ENCODE peak calls at places on chromosome 7, in six cellular contexts. H is GM23248, M is HCT116, K is GM12878, D is endothelial cell of umbilical vein, L is HepG2. F is an unnamed sample. For H4K20me1, the result is how much of the 10 kb centered on the place peaks cover.

GRCh38 chr7:24905996-24906770 is 73.8 kb downstream of the OSBPL3 start:
- DNase-seq in H (peak), M (peak), K (no peak), D (no peak), L (no peak), F (no peak)

GRCh38 chr7:67573639-67574038 is 577.0 kb downstream of the TYW1 start:
- DNase-seq in H (no peak), M (no peak), K (no peak), D (no peak), L (no peak), F (no peak)

GRCh38 chr7:13031481-13031880 is 344.0 kb downstream of the ARL4A start:
- DNase-seq in H (peak), M (no peak), K (no peak), D (no peak), L (peak), F (no peak)

GRCh38 chr7:78018541-78019456 is 220.2 kb downstream of the PHTF2 start:
- DNase-seq in H (peak), M (no peak), K (no peak), D (peak), L (no peak), F (no peak)

GRCh38 chr7:108454674-108455523 is 1.3 kb downstream of the NRCAM start:
- DNase-seq in H (peak), M (no peak), K (no peak), D (peak), L (no peak), F (no peak)

GRCh38 chr7:28793383-28793782 is 164.7 kb downstream of the TRIL start:
- DNase-seq in H (no peak), M (no peak), K (no peak), D (no peak), L (no peak), F (no peak)

GRCh38 chr7:142298009-142298408 is 40.2 kb upstream of the PRSS58 start:
- DNase-seq in H (peak), M (peak), K (no peak), D (no peak), L (peak), F (peak)

GRCh38 chr7:120941856-120942255 is 8.7 kb upstream of the ING3 start:
- DNase-seq in H (no peak), M (no peak), K (no peak), D (peak), L (no peak), F (no peak)

GRCh38 chr7:133372337-133372736 is 119.5 kb downstream of the EXOC4 start:
- DNase-seq in H (no peak), M (no peak), K (no peak), D (no peak), L (no peak), F (no peak)

GRCh38 chr7:155162422-155162821 is 92.3 kb downstream of the HTR5A start:
- DNase-seq in H (no peak), M (no peak), K (no peak), D (no peak), L (no peak), F (no peak)

GRCh38 chr7:80918406-80918805 is 445 bp downstream of the SEMA3C start:
- DNase-seq in H (peak), M (no peak), K (no peak), D (no peak), L (no peak), F (no peak)

GRCh38 chr7:2478387-2478760 is 2.2 kb upstream of the GRIFIN start:
- DNase-seq in H (peak), M (no peak), K (no peak), D (no peak), L (no peak), F (no peak)

GRCh38 chr7:74029094-74029785 is 1.3 kb downstream of the ELN start:
- DNase-seq in H (no peak), M (no peak), K (no peak), D (peak), L (no peak), F (no peak)

GRCh38 chr7:116315293-116315692 is 105.0 kb downstream of the TES start:
- DNase-seq in H (peak), M (no peak), K (no peak), D (peak), L (no peak), F (no peak)

GRCh38 chr7:148964510-148965267 is 63.6 kb downstream of the PDIA4 start:
- DNase-seq in H (peak), M (no peak), K (no peak), D (peak), L (no peak), F (no peak)

DNA sequence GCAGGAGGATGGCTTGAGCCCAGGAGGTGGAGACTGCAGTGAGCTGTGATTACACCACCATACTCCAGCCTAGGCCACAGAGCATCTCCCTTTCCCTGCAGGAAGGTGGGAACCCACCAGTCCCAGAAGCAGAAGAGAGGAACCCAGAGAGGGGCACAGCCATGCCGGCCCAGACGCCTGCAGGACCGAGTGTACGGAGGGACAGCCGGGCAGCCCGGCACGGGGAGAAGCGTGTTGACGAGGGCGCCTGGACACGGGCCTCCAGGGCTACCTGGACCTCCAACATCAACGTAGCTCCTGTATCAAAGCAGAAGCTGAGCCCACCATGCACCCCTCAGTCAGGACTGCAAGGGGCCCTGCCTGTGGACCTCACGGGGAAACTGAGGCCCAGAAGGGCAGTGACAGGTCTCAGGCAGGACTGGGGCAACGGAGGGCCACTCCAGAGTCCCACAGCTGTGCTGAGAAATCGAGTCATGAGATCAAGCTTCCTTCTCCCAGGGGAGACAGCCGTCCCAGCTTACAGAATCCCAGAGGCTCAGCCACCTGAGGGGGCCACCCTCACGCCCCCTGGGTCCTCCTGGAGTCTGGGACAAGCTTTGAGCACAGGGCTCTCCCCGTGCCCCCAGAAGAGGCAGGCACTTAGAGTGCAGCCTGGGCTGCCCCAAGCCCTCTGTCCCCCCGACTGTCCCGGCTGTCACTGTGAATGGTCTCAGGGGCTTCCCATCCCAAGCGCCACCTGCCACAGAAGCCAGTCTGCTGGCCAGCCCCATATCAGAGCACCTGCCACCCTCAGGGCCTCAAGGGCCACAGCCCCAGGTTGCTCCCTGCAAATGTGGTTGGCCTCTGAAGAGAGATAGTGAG is 43.1 kb downstream of the TNRC18 start:
- DNase-seq in H (no peak), M (no peak), K (no peak), D (no peak), L (no peak), F (no peak)
- H4K20me1 ChIP-seq in H (under half), M (under half), K (under half), D (under half), L (half or more), F (half or more)

GRCh38 chr7:102244601-102245000 is 42.1 kb upstream of the SH2B2 start:
- DNase-seq in H (no peak), M (no peak), K (no peak), D (no peak), L (no peak), F (no peak)

GRCh38 chr7:102248081-102248455 is 38.6 kb upstream of the SH2B2 start:
- DNase-seq in H (no peak), M (no peak), K (no peak), D (no peak), L (no peak), F (no peak)

GRCh38 chr7:102252373-102252982 is 34.2 kb upstream of the SH2B2 start:
- DNase-seq in H (no peak), M (no peak), K (no peak), D (no peak), L (no peak), F (no peak)

GRCh38 chr7:102251531-102252372 is 34.9 kb upstream of the SH2B2 start:
- DNase-seq in H (no peak), M (no peak), K (no peak), D (no peak), L (no peak), F (no peak)

GRCh38 chr7:102248456-102249395 is 37.9 kb upstream of the SH2B2 start:
- DNase-seq in H (no peak), M (no peak), K (no peak), D (no peak), L (no peak), F (no peak)
- H3K9ac ChIP-seq in H (no peak), M (no peak), K (no peak), D (no peak), L (no peak), F (no peak)

GRCh38 chr7:152969335-152969734 is 209.8 kb downstream of the ACTR3B start:
- DNase-seq in H (no peak), M (no peak), K (no peak), D (no peak), L (no peak), F (no peak)
- H3K4me2 ChIP-seq in H (no peak), M (no peak), K (no peak), D (no peak), L (no peak), F (no peak)

DNA sequence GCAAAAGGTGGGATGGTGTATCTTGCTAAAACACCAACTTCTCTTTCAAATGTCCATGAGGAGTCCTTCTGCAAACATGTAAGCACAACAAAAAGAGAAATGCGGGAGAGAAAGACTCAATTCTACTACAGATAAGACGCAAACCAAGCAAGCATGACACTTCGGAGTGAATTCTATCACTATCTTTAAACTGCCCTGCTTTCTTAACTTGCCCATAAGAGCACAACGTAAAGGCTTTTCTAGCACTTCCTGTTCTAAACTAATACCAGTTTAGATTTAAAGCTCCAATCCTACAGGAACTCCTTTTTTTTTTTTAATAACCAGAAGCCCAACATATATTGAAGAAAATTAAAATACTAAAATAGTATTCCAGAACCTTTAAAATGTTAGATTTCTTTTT is 8.4 kb downstream of the RHEB start:
- DNase-seq in H (no peak), M (no peak), K (no peak), D (no peak), L (no peak), F (no peak)
- H4K20me1 ChIP-seq in H (under half), M (half or more), K (under half), D (under half), L (half or more), F (half or more)